ENCODE peak calls at places on chromosomes 2 and 18, in four cellular contexts. One of them, this sample, is unnamed. For H3K9me3, the result is how much of the 10 kb centered on the place peaks cover.

GRCh38 chr2:128423788-128424165 is 105.1 kb upstream of the HS6ST1 start:
- DNase-seq in ascending aorta: peak
- DNase-seq in A549: no peak
- DNase-seq in RWPE2: no peak
- DNase-seq in this sample: no peak

GRCh38 chr2:70983506-70984227 is 5.2 kb downstream of the ANKRD53 start:
- DNase-seq in A549: no peak
- DNase-seq in ascending aorta: peak
- DNase-seq in RWPE2: no peak
- DNase-seq in this sample: no peak

GRCh38 chr2:7209776-7210555 is 292.8 kb downstream of the RNF144A start:
- DNase-seq in A549: no peak
- DNase-seq in ascending aorta: no peak
- DNase-seq in RWPE2: no peak
- DNase-seq in this sample: peak

GRCh38 chr2:16314691-16315457 is 350.8 kb downstream of the CYRIA start:
- DNase-seq in ascending aorta: no peak
- DNase-seq in A549: no peak
- DNase-seq in RWPE2: no peak
- DNase-seq in this sample: no peak

GRCh38 chr2:189876271-189876670 is 92.0 kb downstream of the PMS1 start:
- DNase-seq in RWPE2: no peak
- DNase-seq in ascending aorta: no peak
- DNase-seq in A549: no peak
- DNase-seq in this sample: no peak

GRCh38 chr2:162073776-162074578 is at the start of gene DPP4:
- DNase-seq in A549: peak
- DNase-seq in RWPE2: no peak
- DNase-seq in ascending aorta: no peak
- DNase-seq in this sample: no peak

GRCh38 chr2:18378020-18378653 is 182.3 kb downstream of the RDH14 start:
- DNase-seq in ascending aorta: no peak
- DNase-seq in RWPE2: no peak
- DNase-seq in A549: peak
- DNase-seq in this sample: no peak

GRCh38 chr2:47357475-47357874 is 45.5 kb upstream of the MSH2 start:
- DNase-seq in A549: peak
- DNase-seq in ascending aorta: peak
- DNase-seq in RWPE2: no peak
- DNase-seq in this sample: no peak

GRCh38 chr2:153232474-153232873 is 246.1 kb downstream of the RPRM start:
- DNase-seq in ascending aorta: no peak
- DNase-seq in A549: no peak
- DNase-seq in RWPE2: no peak
- DNase-seq in this sample: no peak

GRCh38 chr18:10417191-10417590 is 37.2 kb upstream of the APCDD1 start:
- DNase-seq in ascending aorta: no peak
- DNase-seq in RWPE2: peak
- DNase-seq in A549: no peak
- DNase-seq in this sample: no peak

GRCh38 chr18:12287684-12288405 is 20.2 kb upstream of the TUBB6 start:
- DNase-seq in ascending aorta: peak
- DNase-seq in A549: peak
- DNase-seq in RWPE2: peak
- DNase-seq in this sample: peak

GRCh38 chr2:68789603-68790002 is 55.0 kb downstream of the ARHGAP25 start:
- DNase-seq in ascending aorta: no peak
- DNase-seq in A549: no peak
- DNase-seq in RWPE2: no peak
- DNase-seq in this sample: no peak

GRCh38 chr2:49296107-49296506 is 141.8 kb upstream of the FSHR start:
- DNase-seq in A549: no peak
- DNase-seq in RWPE2: no peak
- DNase-seq in ascending aorta: no peak
- DNase-seq in this sample: no peak

GRCh38 chr18:72878143-72878542 is 10.4 kb upstream of the NETO1 start:
- DNase-seq in ascending aorta: no peak
- DNase-seq in RWPE2: no peak
- DNase-seq in A549: no peak
- DNase-seq in this sample: no peak

GRCh38 chr2:70354264-70354949 is 52.5 kb upstream of the FAM136A start:
- DNase-seq in ascending aorta: no peak
- DNase-seq in RWPE2: no peak
- DNase-seq in A549: no peak
- DNase-seq in this sample: no peak

GRCh38 chr2:189178007-189178406 is 1.6 kb downstream of the COL5A2 start:
- DNase-seq in A549: peak
- DNase-seq in ascending aorta: no peak
- DNase-seq in RWPE2: no peak
- DNase-seq in this sample: no peak

GRCh38 chr18:9048808-9049494 is 53.5 kb upstream of the NDUFV2 start:
- DNase-seq in A549: no peak
- DNase-seq in ascending aorta: no peak
- DNase-seq in RWPE2: no peak
- DNase-seq in this sample: no peak

GRCh38 chr2:136381722-136382633 is 264.0 kb upstream of the CXCR4 start:
- DNase-seq in RWPE2: no peak
- DNase-seq in ascending aorta: peak
- DNase-seq in A549: no peak
- DNase-seq in this sample: no peak

GRCh38 chr2:28036307-28036706 is 145.8 kb downstream of the BABAM2 start:
- DNase-seq in A549: no peak
- DNase-seq in ascending aorta: no peak
- DNase-seq in RWPE2: no peak
- DNase-seq in this sample: no peak

GRCh38 chr2:132911726-132912724 is 242.0 kb upstream of the LYPD1 start:
- DNase-seq in ascending aorta: no peak
- DNase-seq in RWPE2: no peak
- DNase-seq in A549: peak
- DNase-seq in this sample: peak

GRCh38 chr2:9060819-9061218 is 57.3 kb upstream of the MBOAT2 start:
- DNase-seq in RWPE2: no peak
- DNase-seq in A549: no peak
- DNase-seq in ascending aorta: no peak
- DNase-seq in this sample: no peak

GRCh38 chr2:85723707-85724360 is 29.7 kb downstream of the GNLY start:
- DNase-seq in RWPE2: no peak
- DNase-seq in A549: no peak
- DNase-seq in ascending aorta: no peak
- DNase-seq in this sample: no peak

GRCh38 chr2:233867993-233868532 is at the start of gene MSL3B:
- DNase-seq in ascending aorta: no peak
- DNase-seq in A549: peak
- DNase-seq in RWPE2: no peak
- DNase-seq in this sample: no peak

GRCh38 chr2:17621781-17622180 is 81.3 kb downstream of the VSNL1 start:
- DNase-seq in A549: peak
- DNase-seq in RWPE2: no peak
- DNase-seq in ascending aorta: no peak
- DNase-seq in this sample: no peak

GRCh38 chr2:234879671-234880455 is 72.0 kb upstream of the SH3BP4 start:
- DNase-seq in ascending aorta: no peak
- DNase-seq in RWPE2: no peak
- DNase-seq in A549: peak
- DNase-seq in this sample: peak

GRCh38 chr18:6997802-6998201 is 119.8 kb downstream of the LAMA1 start:
- DNase-seq in ascending aorta: no peak
- DNase-seq in RWPE2: no peak
- DNase-seq in A549: no peak
- DNase-seq in this sample: no peak

GRCh38 chr2:235026649-235027557 is 75.1 kb downstream of the SH3BP4 start:
- DNase-seq in RWPE2: peak
- DNase-seq in ascending aorta: no peak
- DNase-seq in A549: peak
- DNase-seq in this sample: no peak

GRCh38 chr2:239239607-239240479 is 161.0 kb downstream of the HDAC4 start:
- DNase-seq in A549: no peak
- DNase-seq in RWPE2: no peak
- DNase-seq in ascending aorta: peak
- DNase-seq in this sample: no peak
- H3K4me3 ChIP-seq in A549: no peak
- H3K4me3 ChIP-seq in RWPE2: no peak
- H3K4me3 ChIP-seq in ascending aorta: no peak
- H3K4me3 ChIP-seq in this sample: no peak

GRCh38 chr2:121603185-121603584 is 46.1 kb downstream of the CLASP1 start:
- DNase-seq in A549: no peak
- DNase-seq in ascending aorta: no peak
- DNase-seq in RWPE2: no peak
- DNase-seq in this sample: no peak

GRCh38 chr2:121596221-121597080 is 52.8 kb downstream of the CLASP1 start:
- DNase-seq in A549: peak
- DNase-seq in RWPE2: no peak
- DNase-seq in ascending aorta: no peak
- DNase-seq in this sample: peak

GRCh38 chr2:121595012-121595891 is 54.0 kb downstream of the CLASP1 start:
- DNase-seq in ascending aorta: no peak
- DNase-seq in A549: no peak
- DNase-seq in RWPE2: no peak
- DNase-seq in this sample: no peak

GRCh38 chr2:121598087-121598486 is 51.2 kb downstream of the CLASP1 start:
- DNase-seq in A549: no peak
- DNase-seq in ascending aorta: no peak
- DNase-seq in RWPE2: no peak
- DNase-seq in this sample: no peak

GRCh38 chr2:121599963-121600651 is 49.2 kb downstream of the CLASP1 start:
- DNase-seq in RWPE2: no peak
- DNase-seq in A549: no peak
- DNase-seq in ascending aorta: no peak
- DNase-seq in this sample: no peak
- TF ChIP-seq CTCF in RWPE2: no peak
- TF ChIP-seq CTCF in A549: no peak
- TF ChIP-seq CTCF in ascending aorta: no peak
- TF ChIP-seq CTCF in this sample: no peak

GRCh38 chr2:30826916-30827315 is 19.7 kb upstream of the CAPN13 start:
- DNase-seq in A549: no peak
- DNase-seq in RWPE2: no peak
- DNase-seq in ascending aorta: no peak
- DNase-seq in this sample: no peak
- H3K9me3 ChIP-seq in A549: under half
- H3K9me3 ChIP-seq in RWPE2: under half
- H3K9me3 ChIP-seq in ascending aorta: under half
- H3K9me3 ChIP-seq in this sample: under half

GRCh38 chr2:20450201-20451108 is 3.6 kb downstream of the RHOB start:
- DNase-seq in ascending aorta: peak
- DNase-seq in A549: peak
- DNase-seq in RWPE2: no peak
- DNase-seq in this sample: peak
- H3K4me3 ChIP-seq in ascending aorta: peak
- H3K4me3 ChIP-seq in A549: peak
- H3K4me3 ChIP-seq in RWPE2: no peak
- H3K4me3 ChIP-seq in this sample: peak

GRCh38 chr2:241508240-241508509 is 209 bp downstream of the STK25 start:
- DNase-seq in RWPE2: no peak
- DNase-seq in A549: no peak
- DNase-seq in ascending aorta: no peak
- DNase-seq in this sample: no peak
- TF ChIP-seq CTCF in RWPE2: peak
- TF ChIP-seq CTCF in A549: no peak
- TF ChIP-seq CTCF in ascending aorta: no peak
- TF ChIP-seq CTCF in this sample: no peak

GRCh38 chr2:230784840-230785239 is 72.2 kb downstream of the CAB39 start:
- DNase-seq in RWPE2: no peak
- DNase-seq in A549: no peak
- DNase-seq in ascending aorta: no peak
- DNase-seq in this sample: no peak
- H3K9me3 ChIP-seq in RWPE2: under half
- H3K9me3 ChIP-seq in A549: under half
- H3K9me3 ChIP-seq in ascending aorta: under half
- H3K9me3 ChIP-seq in this sample: under half

DNA sequence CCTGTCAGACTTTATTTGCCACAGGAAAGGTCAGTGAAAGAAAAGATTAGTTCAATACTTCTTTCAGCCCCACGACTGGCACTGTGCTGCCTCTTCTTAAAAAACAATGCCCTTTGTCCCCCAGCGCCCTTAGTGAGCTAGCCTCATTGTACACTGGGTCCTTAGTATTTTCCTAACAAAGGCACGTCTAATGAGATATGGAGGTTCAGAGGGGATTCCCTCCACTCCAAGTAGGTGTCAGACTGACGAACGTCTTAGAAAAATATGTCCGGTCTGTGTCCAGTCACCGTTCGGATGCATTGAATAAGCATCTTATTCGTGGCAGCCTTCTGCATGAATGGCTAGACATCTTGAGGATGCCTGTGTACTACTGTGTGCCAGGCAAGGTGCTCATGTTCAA is 1.1 kb downstream of the FECH start:
- DNase-seq in ascending aorta: no peak
- DNase-seq in A549: peak
- DNase-seq in RWPE2: no peak
- DNase-seq in this sample: no peak
- H3K4me3 ChIP-seq in ascending aorta: peak
- H3K4me3 ChIP-seq in A549: peak
- H3K4me3 ChIP-seq in RWPE2: peak
- H3K4me3 ChIP-seq in this sample: peak

This sample was measured in AG04450.